ENCODE peak calls at places on chromosomes 4 and X, in six cellular contexts. J is tibial nerve, B is neural progenitor cell, X is brain microvascular endothelial cell, R is pancreas, L is lower leg skin. A is an unnamed sample.

GRCh38 chrX:82973641-82974040 is 534.4 kb upstream of the POU3F4 start:
- DNase-seq in X (no peak), L (no peak), J (no peak), B (no peak), R (no peak), A (no peak)

GRCh38 chr4:25457053-25457715 is 80.1 kb downstream of the ANAPC4 start:
- DNase-seq in L (no peak), B (no peak), J (no peak), R (no peak), X (no peak), A (no peak)

GRCh38 chrX:42714981-42715688 is 62.8 kb downstream of the PPP1R2C start:
- DNase-seq in X (no peak), J (no peak), L (peak), B (peak), R (peak), A (peak)

GRCh38 chr4:47383829-47384427 is 79.6 kb downstream of the COMMD8 start:
- DNase-seq in X (no peak), R (no peak), L (no peak), B (peak), J (no peak), A (no peak)

GRCh38 chr4:56049428-56050212 is 100.9 kb downstream of the CEP135 start:
- DNase-seq in L (no peak), B (peak), X (peak), J (no peak), R (peak), A (peak)

GRCh38 chr4:8105303-8106100 is 53.1 kb downstream of the ABLIM2 start:
- DNase-seq in L (no peak), J (no peak), X (no peak), R (no peak), B (peak), A (no peak)

GRCh38 chr4:79288185-79288584 is 37.7 kb downstream of the NAA11 start:
- DNase-seq in R (no peak), X (no peak), L (no peak), J (no peak), B (no peak), A (no peak)

GRCh38 chrX:100381613-100382012 is 28.5 kb downstream of the PCDH19 start:
- DNase-seq in J (no peak), B (no peak), R (no peak), L (no peak), X (no peak), A (no peak)

GRCh38 chr4:86329431-86329830 is 30.4 kb downstream of the MAPK10 start:
- DNase-seq in B (no peak), R (no peak), X (no peak), J (no peak), L (no peak), A (no peak)

GRCh38 chrX:75156537-75156945 is 458 bp upstream of the ABCB7 start:
- DNase-seq in B (no peak), X (peak), J (no peak), R (no peak), L (no peak), A (no peak)

DNA sequence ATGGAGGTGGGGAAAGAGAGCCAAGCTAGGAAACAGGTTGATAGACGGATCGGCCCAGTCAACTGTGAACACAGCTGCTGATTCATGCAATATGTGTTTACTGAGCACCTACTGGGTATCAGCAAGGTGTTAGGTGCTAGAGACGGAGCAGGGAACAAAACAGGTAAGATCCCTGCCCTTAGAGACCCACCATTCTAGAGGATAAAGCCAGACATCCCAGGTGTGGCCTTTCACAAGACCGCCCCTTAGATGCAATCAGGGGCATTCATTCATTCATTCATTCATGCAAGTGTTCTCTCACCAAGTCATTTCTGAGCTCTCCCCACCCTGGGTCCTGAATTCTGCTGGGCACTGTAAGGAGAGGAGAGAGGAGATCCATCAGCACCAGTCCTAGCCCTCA is 20.2 kb upstream of the MTM1 start:
- DNase-seq in B (no peak), X (no peak), L (no peak), R (no peak), J (no peak), A (no peak)
- H3K4me3 ChIP-seq in B (no peak), X (no peak), L (no peak), R (peak), J (peak), A (no peak)

GRCh38 chrX:103913356-103914020 is 48.9 kb upstream of the TMSB15B start:
- DNase-seq in J (no peak), L (no peak), R (no peak), B (no peak), X (peak), A (no peak)

GRCh38 chrX:103918050-103918449 is 44.4 kb upstream of the TMSB15B start:
- DNase-seq in L (peak), J (peak), B (peak), R (no peak), X (peak), A (peak)

GRCh38 chrX:103918584-103919335 is 43.7 kb upstream of the TMSB15B start:
- DNase-seq in J (peak), X (peak), B (peak), L (peak), R (peak), A (peak)

GRCh38 chrX:103919336-103919682 is 43.1 kb upstream of the TMSB15B start:
- DNase-seq in R (no peak), B (no peak), X (peak), L (no peak), J (no peak), A (peak)
- H3K4me3 ChIP-seq in R (peak), B (peak), X (peak), L (peak), J (peak), A (peak)

GRCh38 chr4:105147226-105148151 is 813 bp downstream of the TET2 start:
- DNase-seq in B (peak), J (no peak), X (no peak), R (no peak), L (peak), A (peak)
- H3K4me3 ChIP-seq in B (peak), J (peak), X (peak), R (peak), L (peak), A (peak)

GRCh38 chr4:180363817-180364216 is 1879.4 kb upstream of the TENM3 start:
- DNase-seq in J (no peak), R (no peak), L (no peak), B (no peak), X (no peak), A (peak)
- H3K4me3 ChIP-seq in J (no peak), R (no peak), L (no peak), B (no peak), X (no peak), A (no peak)

GRCh38 chrX:154367474-154368308 is 6.7 kb downstream of the FLNA start:
- DNase-seq in B (no peak), R (no peak), L (no peak), J (no peak), X (no peak), A (no peak)
- H3K4me3 ChIP-seq in B (no peak), R (no peak), L (no peak), J (no peak), X (peak), A (no peak)

GRCh38 chrX:153494541-153495361 is at the start of gene BGN:
- DNase-seq in R (no peak), X (no peak), J (no peak), B (peak), L (no peak), A (peak)

GRCh38 chrX:153493085-153493484 is 1.7 kb upstream of the BGN start:
- DNase-seq in X (no peak), J (no peak), R (no peak), B (no peak), L (no peak), A (no peak)

GRCh38 chrX:153495903-153496629 is 1.3 kb downstream of the BGN start:
- DNase-seq in X (no peak), J (no peak), R (no peak), B (no peak), L (no peak), A (no peak)

GRCh38 chrX:153494061-153494460 is 719 bp upstream of the BGN start:
- DNase-seq in J (no peak), R (no peak), X (no peak), B (no peak), L (no peak), A (no peak)

DNA sequence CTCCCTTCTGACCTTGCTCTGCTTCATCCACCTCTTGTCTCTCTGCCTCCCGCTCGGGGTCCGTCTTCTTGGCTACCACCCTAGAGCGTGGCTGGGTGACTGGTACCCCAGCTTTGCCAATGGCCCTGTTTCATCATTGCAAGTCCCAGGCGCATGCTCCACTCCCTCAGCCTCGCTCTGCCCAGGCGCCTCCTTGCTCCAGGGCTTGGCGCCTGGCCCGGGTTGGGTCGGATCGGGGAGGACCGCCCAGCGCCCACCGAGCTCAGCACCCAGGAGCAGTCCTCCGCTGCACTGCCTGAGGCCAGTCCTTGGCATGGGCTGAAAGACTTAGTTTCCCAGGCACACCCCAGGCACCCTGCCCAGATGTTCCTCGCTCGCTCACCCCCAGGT is 577 bp downstream of the BGN start:
- DNase-seq in L (peak), R (no peak), B (no peak), J (no peak), X (no peak), A (no peak)
- H3K4me3 ChIP-seq in L (no peak), R (peak), B (no peak), J (peak), X (peak), A (no peak)

GRCh38 chrX:20217906-20218305 is 48.8 kb downstream of the RPS6KA3 start:
- DNase-seq in B (no peak), X (no peak), R (no peak), J (no peak), L (no peak), A (no peak)
- H3K4me3 ChIP-seq in B (no peak), X (no peak), R (peak), J (no peak), L (no peak), A (no peak)

GRCh38 chrX:77875372-77875771 is 19.9 kb downstream of the MAGT1 start:
- DNase-seq in X (no peak), J (no peak), B (no peak), L (no peak), R (no peak), A (no peak)
- H3K4me3 ChIP-seq in X (no peak), J (no peak), B (no peak), L (no peak), R (no peak), A (no peak)

A was measured in HAP-1.